ENCODE peak calls at places on chromosomes 2 and 18, in five cellular contexts. One of them, this sample, is unnamed.

GRCh38 chr2:168948621-168949212 is 47.6 kb downstream of the G6PC2 start:
- DNase-seq in naive thymus-derived CD8-positive, alpha-beta T cell: no peak
- DNase-seq in iPS-NIHi11: peak
- DNase-seq in heart right ventricle: no peak
- DNase-seq in kidney tubule cell: peak
- DNase-seq in this sample: no peak

GRCh38 chr2:118110991-118111390 is 22.7 kb downstream of the INSIG2 start:
- DNase-seq in naive thymus-derived CD8-positive, alpha-beta T cell: no peak
- DNase-seq in iPS-NIHi11: no peak
- DNase-seq in heart right ventricle: no peak
- DNase-seq in kidney tubule cell: no peak
- DNase-seq in this sample: no peak

GRCh38 chr2:74893332-74893731 is 59.4 kb downstream of the HK2 start:
- DNase-seq in naive thymus-derived CD8-positive, alpha-beta T cell: no peak
- DNase-seq in iPS-NIHi11: no peak
- DNase-seq in heart right ventricle: no peak
- DNase-seq in kidney tubule cell: peak
- DNase-seq in this sample: no peak

GRCh38 chr18:52499646-52500045 is 159.6 kb downstream of the DCC start:
- DNase-seq in naive thymus-derived CD8-positive, alpha-beta T cell: no peak
- DNase-seq in iPS-NIHi11: no peak
- DNase-seq in heart right ventricle: no peak
- DNase-seq in kidney tubule cell: peak
- DNase-seq in this sample: no peak

GRCh38 chr18:36086186-36086585 is 18.8 kb upstream of the RPRD1A start:
- DNase-seq in naive thymus-derived CD8-positive, alpha-beta T cell: no peak
- DNase-seq in iPS-NIHi11: no peak
- DNase-seq in heart right ventricle: no peak
- DNase-seq in kidney tubule cell: no peak
- DNase-seq in this sample: no peak

GRCh38 chr2:109473006-109473380 is 140.8 kb downstream of the SEPTIN10 start:
- DNase-seq in naive thymus-derived CD8-positive, alpha-beta T cell: no peak
- DNase-seq in iPS-NIHi11: no peak
- DNase-seq in heart right ventricle: no peak
- DNase-seq in kidney tubule cell: no peak
- DNase-seq in this sample: no peak

GRCh38 chr2:224146356-224147160 is 107.5 kb upstream of the SERPINE2 start:
- DNase-seq in naive thymus-derived CD8-positive, alpha-beta T cell: no peak
- DNase-seq in iPS-NIHi11: no peak
- DNase-seq in heart right ventricle: no peak
- DNase-seq in kidney tubule cell: peak
- DNase-seq in this sample: no peak

GRCh38 chr2:15747698-15748471 is 156.2 kb downstream of the DDX1 start:
- DNase-seq in naive thymus-derived CD8-positive, alpha-beta T cell: no peak
- DNase-seq in iPS-NIHi11: peak
- DNase-seq in heart right ventricle: no peak
- DNase-seq in kidney tubule cell: no peak
- DNase-seq in this sample: no peak

GRCh38 chr18:62037989-62038778 is 145.4 kb upstream of the RNF152 start:
- DNase-seq in naive thymus-derived CD8-positive, alpha-beta T cell: no peak
- DNase-seq in iPS-NIHi11: no peak
- DNase-seq in heart right ventricle: no peak
- DNase-seq in kidney tubule cell: no peak
- DNase-seq in this sample: no peak

GRCh38 chr2:104872034-104872865 is 18.3 kb downstream of the POU3F3 start:
- DNase-seq in naive thymus-derived CD8-positive, alpha-beta T cell: no peak
- DNase-seq in iPS-NIHi11: peak
- DNase-seq in heart right ventricle: no peak
- DNase-seq in kidney tubule cell: peak
- DNase-seq in this sample: no peak

GRCh38 chr2:206482123-206482522 is 38.8 kb downstream of the ADAM23 start:
- DNase-seq in naive thymus-derived CD8-positive, alpha-beta T cell: no peak
- DNase-seq in iPS-NIHi11: no peak
- DNase-seq in heart right ventricle: peak
- DNase-seq in kidney tubule cell: no peak
- DNase-seq in this sample: no peak

GRCh38 chr18:79200546-79201268 is 131.5 kb downstream of the ATP9B start:
- DNase-seq in naive thymus-derived CD8-positive, alpha-beta T cell: no peak
- DNase-seq in iPS-NIHi11: peak
- DNase-seq in heart right ventricle: peak
- DNase-seq in kidney tubule cell: peak
- DNase-seq in this sample: no peak

GRCh38 chr2:219430633-219431615 is 3.7 kb upstream of the SPEG start:
- DNase-seq in naive thymus-derived CD8-positive, alpha-beta T cell: no peak
- DNase-seq in iPS-NIHi11: no peak
- DNase-seq in heart right ventricle: peak
- DNase-seq in kidney tubule cell: peak
- DNase-seq in this sample: peak